ENCODE peak calls at places on chromosome 6, in seven cellular contexts. One of them, this sample, is unnamed.

GRCh38 chr6:149897015-149897697 is 757 bp downstream of the RAET1E start:
- DNase-seq in Peyer's patch: peak
- DNase-seq in heart right ventricle: peak
- DNase-seq in GM23248: peak
- DNase-seq in GM12878: no peak
- DNase-seq in CD8-positive, alpha-beta T cell: no peak
- DNase-seq in OCI-LY7: no peak
- DNase-seq in this sample: no peak

GRCh38 chr6:79719248-79719975 is 88.3 kb downstream of the SH3BGRL2 start:
- DNase-seq in GM12878: no peak
- DNase-seq in heart right ventricle: no peak
- DNase-seq in Peyer's patch: no peak
- DNase-seq in OCI-LY7: no peak
- DNase-seq in GM23248: peak
- DNase-seq in CD8-positive, alpha-beta T cell: no peak
- DNase-seq in this sample: no peak

GRCh38 chr6:151148111-151148510 is 91.7 kb upstream of the AKAP12 start:
- DNase-seq in heart right ventricle: peak
- DNase-seq in Peyer's patch: no peak
- DNase-seq in GM12878: no peak
- DNase-seq in OCI-LY7: no peak
- DNase-seq in CD8-positive, alpha-beta T cell: no peak
- DNase-seq in GM23248: no peak
- DNase-seq in this sample: no peak

GRCh38 chr6:116518621-116519020 is 7.2 kb downstream of the CALHM5 start:
- DNase-seq in GM23248: no peak
- DNase-seq in OCI-LY7: no peak
- DNase-seq in GM12878: no peak
- DNase-seq in CD8-positive, alpha-beta T cell: no peak
- DNase-seq in Peyer's patch: no peak
- DNase-seq in heart right ventricle: peak
- DNase-seq in this sample: no peak

GRCh38 chr6:43271103-43271815 is 26.8 kb upstream of the SLC22A7 start:
- DNase-seq in Peyer's patch: peak
- DNase-seq in GM12878: peak
- DNase-seq in OCI-LY7: peak
- DNase-seq in CD8-positive, alpha-beta T cell: no peak
- DNase-seq in GM23248: no peak
- DNase-seq in heart right ventricle: no peak
- DNase-seq in this sample: no peak

GRCh38 chr6:90083891-90084290 is 189.6 kb downstream of the GJA10 start:
- DNase-seq in CD8-positive, alpha-beta T cell: peak
- DNase-seq in GM12878: peak
- DNase-seq in GM23248: no peak
- DNase-seq in heart right ventricle: no peak
- DNase-seq in OCI-LY7: peak
- DNase-seq in Peyer's patch: peak
- DNase-seq in this sample: no peak

GRCh38 chr6:151324079-151324825 is 67.1 kb downstream of the ZBTB2 start:
- DNase-seq in CD8-positive, alpha-beta T cell: peak
- DNase-seq in GM23248: peak
- DNase-seq in Peyer's patch: peak
- DNase-seq in OCI-LY7: peak
- DNase-seq in GM12878: peak
- DNase-seq in heart right ventricle: peak
- DNase-seq in this sample: peak

GRCh38 chr6:38501931-38502330 is 137.8 kb downstream of the BTBD9 start:
- DNase-seq in heart right ventricle: no peak
- DNase-seq in CD8-positive, alpha-beta T cell: no peak
- DNase-seq in GM12878: no peak
- DNase-seq in GM23248: no peak
- DNase-seq in Peyer's patch: no peak
- DNase-seq in OCI-LY7: no peak
- DNase-seq in this sample: no peak

GRCh38 chr6:24927985-24928735 is 7.6 kb downstream of the RIPOR2 start:
- DNase-seq in heart right ventricle: no peak
- DNase-seq in Peyer's patch: no peak
- DNase-seq in OCI-LY7: no peak
- DNase-seq in GM12878: no peak
- DNase-seq in GM23248: peak
- DNase-seq in CD8-positive, alpha-beta T cell: no peak
- DNase-seq in this sample: no peak

GRCh38 chr6:24927234-24927955 is 8.4 kb downstream of the RIPOR2 start:
- DNase-seq in heart right ventricle: no peak
- DNase-seq in CD8-positive, alpha-beta T cell: no peak
- DNase-seq in GM12878: no peak
- DNase-seq in GM23248: no peak
- DNase-seq in Peyer's patch: no peak
- DNase-seq in OCI-LY7: no peak
- DNase-seq in this sample: no peak

GRCh38 chr6:24926192-24926591 is 9.6 kb downstream of the RIPOR2 start:
- DNase-seq in Peyer's patch: no peak
- DNase-seq in OCI-LY7: no peak
- DNase-seq in heart right ventricle: no peak
- DNase-seq in GM12878: no peak
- DNase-seq in GM23248: no peak
- DNase-seq in CD8-positive, alpha-beta T cell: no peak
- DNase-seq in this sample: no peak

GRCh38 chr6:24925661-24926060 is 10.1 kb downstream of the RIPOR2 start:
- DNase-seq in CD8-positive, alpha-beta T cell: no peak
- DNase-seq in Peyer's patch: no peak
- DNase-seq in GM12878: no peak
- DNase-seq in OCI-LY7: no peak
- DNase-seq in GM23248: no peak
- DNase-seq in heart right ventricle: no peak
- DNase-seq in this sample: no peak

GRCh38 chr6:24926639-24927038 is 9.1 kb downstream of the RIPOR2 start:
- DNase-seq in Peyer's patch: no peak
- DNase-seq in OCI-LY7: no peak
- DNase-seq in CD8-positive, alpha-beta T cell: no peak
- DNase-seq in GM23248: no peak
- DNase-seq in GM12878: no peak
- DNase-seq in heart right ventricle: no peak
- DNase-seq in this sample: no peak
- H3K27ac ChIP-seq in Peyer's patch: no peak
- H3K27ac ChIP-seq in OCI-LY7: no peak
- H3K27ac ChIP-seq in CD8-positive, alpha-beta T cell: peak
- H3K27ac ChIP-seq in GM23248: no peak
- H3K27ac ChIP-seq in GM12878: no peak
- H3K27ac ChIP-seq in heart right ventricle: no peak
- H3K27ac ChIP-seq in this sample: no peak

DNA sequence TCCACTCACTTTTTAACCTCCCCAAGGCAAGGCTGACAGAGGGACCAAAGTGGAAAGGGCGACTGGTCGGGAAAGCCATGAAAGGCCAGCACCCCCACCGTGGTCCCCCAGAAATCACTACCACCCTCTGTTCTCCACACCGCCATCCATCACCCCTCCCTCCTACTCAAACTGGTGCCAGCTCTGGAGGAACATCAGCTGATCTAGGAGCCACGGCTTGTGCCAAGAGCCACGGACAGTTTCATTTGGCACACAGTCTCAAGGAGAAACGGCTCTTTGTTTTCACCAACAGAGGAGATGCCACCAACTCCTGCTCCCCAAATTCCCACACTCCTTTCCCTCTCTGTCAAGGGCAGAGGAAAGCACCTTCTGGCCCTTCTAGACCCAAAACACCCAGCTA is 26.0 kb downstream of the TBC1D7 start:
- DNase-seq in OCI-LY7: no peak
- DNase-seq in GM23248: no peak
- DNase-seq in CD8-positive, alpha-beta T cell: no peak
- DNase-seq in GM12878: no peak
- DNase-seq in Peyer's patch: no peak
- DNase-seq in heart right ventricle: no peak
- DNase-seq in this sample: peak
- H3K27ac ChIP-seq in OCI-LY7: no peak
- H3K27ac ChIP-seq in GM23248: peak
- H3K27ac ChIP-seq in CD8-positive, alpha-beta T cell: no peak
- H3K27ac ChIP-seq in GM12878: peak
- H3K27ac ChIP-seq in Peyer's patch: peak
- H3K27ac ChIP-seq in heart right ventricle: peak
- H3K27ac ChIP-seq in this sample: peak

DNA sequence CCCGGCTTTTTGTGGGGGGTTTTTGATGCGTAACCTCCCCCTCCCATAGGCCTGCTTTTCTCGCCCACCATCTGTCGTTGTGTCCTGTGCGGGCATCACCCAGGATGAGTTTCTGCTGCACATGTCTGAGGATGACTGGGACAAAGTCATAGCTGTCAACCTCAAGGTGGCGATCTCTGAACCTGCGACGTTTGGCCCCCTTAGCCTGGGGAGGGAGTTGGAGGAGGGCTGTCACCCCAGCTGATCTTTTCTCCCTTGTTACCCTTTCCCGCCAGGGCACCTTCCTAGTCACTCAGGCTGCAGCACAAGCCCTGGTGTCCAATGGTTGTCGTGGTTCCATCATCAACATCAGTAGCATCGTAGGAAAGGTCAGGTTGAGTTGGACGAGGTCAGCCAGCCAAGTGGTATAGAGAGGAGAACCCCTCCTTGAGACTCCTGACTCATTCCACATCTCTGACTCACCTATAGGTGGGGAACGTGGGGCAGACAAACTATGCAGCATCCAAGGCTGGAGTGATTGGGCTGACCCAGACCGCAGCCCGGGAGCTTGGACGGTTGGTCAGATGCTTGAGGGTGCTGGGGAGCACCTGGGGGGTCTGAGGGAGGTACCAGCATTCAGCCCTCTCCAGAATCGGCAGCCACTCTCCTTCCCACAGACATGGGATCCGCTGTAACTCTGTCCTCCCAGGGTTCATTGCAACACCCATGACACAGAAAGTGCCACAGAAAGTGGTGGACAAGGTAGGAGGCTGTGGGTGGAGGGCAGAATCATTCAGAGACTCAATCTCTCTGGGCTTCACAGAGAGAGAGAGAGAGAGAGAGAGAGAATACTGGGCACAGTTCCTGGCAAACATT is 944 bp downstream of the HSD17B8 start:
- DNase-seq in CD8-positive, alpha-beta T cell: no peak
- DNase-seq in GM12878: no peak
- DNase-seq in OCI-LY7: peak
- DNase-seq in GM23248: peak
- DNase-seq in heart right ventricle: no peak
- DNase-seq in Peyer's patch: no peak
- DNase-seq in this sample: no peak
- H3K27ac ChIP-seq in CD8-positive, alpha-beta T cell: peak
- H3K27ac ChIP-seq in GM12878: peak
- H3K27ac ChIP-seq in OCI-LY7: peak
- H3K27ac ChIP-seq in GM23248: peak
- H3K27ac ChIP-seq in heart right ventricle: peak
- H3K27ac ChIP-seq in Peyer's patch: peak
- H3K27ac ChIP-seq in this sample: no peak

GRCh38 chr6:31680841-31681671 is at the start of gene LY6G5C:
- DNase-seq in GM23248: peak
- DNase-seq in GM12878: no peak
- DNase-seq in OCI-LY7: peak
- DNase-seq in Peyer's patch: peak
- DNase-seq in CD8-positive, alpha-beta T cell: peak
- DNase-seq in heart right ventricle: peak
- DNase-seq in this sample: peak
- H3K27ac ChIP-seq in GM23248: peak
- H3K27ac ChIP-seq in GM12878: peak
- H3K27ac ChIP-seq in OCI-LY7: no peak
- H3K27ac ChIP-seq in Peyer's patch: peak
- H3K27ac ChIP-seq in CD8-positive, alpha-beta T cell: no peak
- H3K27ac ChIP-seq in heart right ventricle: peak
- H3K27ac ChIP-seq in this sample: peak

DNA sequence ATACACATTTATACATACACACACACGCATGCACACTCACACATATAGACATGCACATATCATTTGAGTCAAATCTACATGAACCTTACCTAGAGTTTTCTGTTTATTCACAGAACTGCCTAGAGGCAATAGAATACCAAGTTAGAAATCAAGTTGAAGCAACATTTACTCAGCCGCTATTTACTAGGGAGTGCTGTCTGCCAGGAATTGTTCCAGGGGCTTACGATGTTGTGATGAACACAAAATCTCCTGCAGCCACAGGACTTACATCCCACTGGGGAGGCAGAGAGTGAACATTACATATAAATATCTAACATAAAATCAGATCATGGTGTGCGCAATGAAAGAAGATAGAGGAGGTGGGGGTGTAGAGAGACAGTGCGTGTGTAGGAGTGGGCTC is 80.4 kb downstream of the GCLC start:
- DNase-seq in GM23248: no peak
- DNase-seq in CD8-positive, alpha-beta T cell: no peak
- DNase-seq in heart right ventricle: no peak
- DNase-seq in GM12878: no peak
- DNase-seq in Peyer's patch: no peak
- DNase-seq in OCI-LY7: no peak
- DNase-seq in this sample: no peak
- H3K27ac ChIP-seq in GM23248: no peak
- H3K27ac ChIP-seq in CD8-positive, alpha-beta T cell: no peak
- H3K27ac ChIP-seq in heart right ventricle: no peak
- H3K27ac ChIP-seq in GM12878: no peak
- H3K27ac ChIP-seq in Peyer's patch: no peak
- H3K27ac ChIP-seq in OCI-LY7: no peak
- H3K27ac ChIP-seq in this sample: no peak

DNA sequence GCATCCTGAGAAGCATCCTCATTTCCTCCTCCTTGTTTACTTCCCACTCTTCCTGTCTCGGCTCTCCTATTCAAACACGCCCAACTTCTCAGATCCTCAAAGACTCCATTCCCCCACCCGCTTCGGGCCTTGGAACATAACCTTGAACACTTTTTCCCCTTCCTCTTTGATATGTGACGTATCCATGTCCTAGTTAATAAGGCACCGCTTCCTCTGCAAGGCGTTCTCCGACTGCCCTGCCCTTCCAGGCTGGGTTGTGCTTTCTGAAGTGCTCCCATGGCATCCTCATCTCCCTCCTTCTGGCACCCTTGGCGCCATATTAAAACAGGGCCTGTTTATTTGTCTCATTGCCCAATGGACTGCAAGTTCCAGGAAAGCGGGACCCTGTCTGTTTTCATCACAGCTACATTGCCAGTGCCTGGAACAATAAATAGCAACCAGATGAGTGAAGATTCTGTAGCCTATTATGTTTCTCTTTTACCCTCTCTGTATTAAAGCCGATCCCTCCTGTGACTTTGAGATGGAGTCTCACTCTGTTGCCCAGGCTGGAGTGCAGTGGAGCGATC is 115.3 kb upstream of the TRAF3IP2 start:
- DNase-seq in heart right ventricle: no peak
- DNase-seq in CD8-positive, alpha-beta T cell: no peak
- DNase-seq in GM23248: no peak
- DNase-seq in OCI-LY7: no peak
- DNase-seq in GM12878: no peak
- DNase-seq in Peyer's patch: no peak
- DNase-seq in this sample: no peak
- H3K27ac ChIP-seq in heart right ventricle: peak
- H3K27ac ChIP-seq in CD8-positive, alpha-beta T cell: no peak
- H3K27ac ChIP-seq in GM23248: no peak
- H3K27ac ChIP-seq in OCI-LY7: no peak
- H3K27ac ChIP-seq in GM12878: no peak
- H3K27ac ChIP-seq in Peyer's patch: no peak
- H3K27ac ChIP-seq in this sample: no peak

GRCh38 chr6:26440977-26441358 is 664 bp downstream of the BTN3A3 start:
- DNase-seq in heart right ventricle: no peak
- DNase-seq in OCI-LY7: no peak
- DNase-seq in CD8-positive, alpha-beta T cell: no peak
- DNase-seq in GM12878: no peak
- DNase-seq in GM23248: peak
- DNase-seq in Peyer's patch: no peak
- DNase-seq in this sample: no peak
- H3K27ac ChIP-seq in heart right ventricle: peak
- H3K27ac ChIP-seq in OCI-LY7: peak
- H3K27ac ChIP-seq in CD8-positive, alpha-beta T cell: peak
- H3K27ac ChIP-seq in GM12878: peak
- H3K27ac ChIP-seq in GM23248: peak
- H3K27ac ChIP-seq in Peyer's patch: peak
- H3K27ac ChIP-seq in this sample: no peak

GRCh38 chr6:2630891-2631458 is 119.7 kb downstream of the MYLK4 start:
- DNase-seq in Peyer's patch: no peak
- DNase-seq in GM23248: peak
- DNase-seq in GM12878: no peak
- DNase-seq in OCI-LY7: no peak
- DNase-seq in heart right ventricle: no peak
- DNase-seq in CD8-positive, alpha-beta T cell: no peak
- DNase-seq in this sample: no peak
- H3K27ac ChIP-seq in Peyer's patch: no peak
- H3K27ac ChIP-seq in GM23248: peak
- H3K27ac ChIP-seq in GM12878: no peak
- H3K27ac ChIP-seq in OCI-LY7: no peak
- H3K27ac ChIP-seq in heart right ventricle: no peak
- H3K27ac ChIP-seq in CD8-positive, alpha-beta T cell: no peak
- H3K27ac ChIP-seq in this sample: no peak